ENCODE peak calls at places on chromosome 17, in seven cellular contexts. A, O, V, M, X, C and N are unnamed samples.
A peak's percentile ranks its signal among the peaks of the same experiment; 100 is the strongest.

GRCh38 chr17:64009571-64010402 is 10.6 kb downstream of the ICAM2 start:
- DNase-seq in A (peak; percentile 85), O (no peak), V (no peak), M (peak; percentile 55), X (no peak), C (peak; percentile 55), N (no peak)

GRCh38 chr17:69175812-69176517 is 34.3 kb upstream of the ABCA6 start:
- DNase-seq in A (peak; percentile 95), O (no peak), V (peak; percentile 14), M (peak; percentile 87), X (no peak), C (peak; percentile 73), N (peak; percentile 79)

GRCh38 chr17:58335779-58336455 is 7.3 kb upstream of the TSPOAP1 start:
- DNase-seq in A (peak; percentile 41), O (no peak), V (no peak), M (no peak), X (peak; percentile 43), C (no peak), N (no peak)

GRCh38 chr17:59914274-59914854 is 21.4 kb downstream of the RPS6KB1 start:
- DNase-seq in A (peak; percentile 70), O (no peak), V (no peak), M (peak; percentile 66), X (peak; percentile 25), C (no peak), N (peak; percentile 37)

GRCh38 chr17:79043931-79044320 is 20.0 kb downstream of the C1QTNF1 start:
- DNase-seq in A (no peak), O (peak; percentile 62), V (no peak), M (no peak), X (no peak), C (no peak), N (no peak)

GRCh38 chr17:51580869-51581268 is 320.5 kb downstream of the UTP18 start:
- DNase-seq in A (no peak), O (no peak), V (no peak), M (no peak), X (no peak), C (no peak), N (no peak)

GRCh38 chr17:35588196-35588920 is 1.2 kb downstream of the AP2B1 start:
- DNase-seq in A (peak; percentile 93), O (no peak), V (no peak), M (peak; percentile 56), X (no peak), C (peak; percentile 54), N (peak; percentile 74)

GRCh38 chr17:83125515-83126274 is 46.3 kb downstream of the METRNL start:
- DNase-seq in A (no peak), O (peak; percentile 82), V (no peak), M (peak; percentile 29), X (no peak), C (no peak), N (no peak)

GRCh38 chr17:50272711-50273653 is 1.3 kb upstream of the TMEM92 start:
- DNase-seq in A (peak; percentile 63), O (peak; percentile 81), V (no peak), M (peak; percentile 67), X (peak; percentile 75), C (no peak), N (peak; percentile 61)

GRCh38 chr17:6510321-6511023 is 45.9 kb downstream of the PITPNM3 start:
- DNase-seq in A (no peak), O (peak; percentile 52), V (no peak), M (no peak), X (no peak), C (no peak), N (peak; percentile 6)

GRCh38 chr17:69712801-69713311 is 298.4 kb downstream of the MAP2K6 start:
- DNase-seq in A (no peak), O (no peak), V (no peak), M (no peak), X (no peak), C (no peak), N (no peak)

GRCh38 chr17:21573961-21574610 is 118.2 kb upstream of the KCNJ18 start:
- DNase-seq in A (no peak), O (peak; percentile 81), V (peak; percentile 33), M (peak; percentile 81), X (peak; percentile 79), C (peak; percentile 48), N (peak; percentile 50)

GRCh38 chr17:48625502-48626201 is 506 bp downstream of the HOXB9 start:
- DNase-seq in A (peak; percentile 77), O (no peak), V (no peak), M (no peak), X (no peak), C (no peak), N (no peak)

GRCh38 chr17:82775033-82775823 is 23.4 kb downstream of the TBCD start:
- DNase-seq in A (peak; percentile 65), O (no peak), V (no peak), M (peak; percentile 43), X (peak; percentile 80), C (no peak), N (peak; percentile 22)

GRCh38 chr17:1999557-2000251 is 25.4 kb downstream of the RTN4RL1 start:
- DNase-seq in A (peak; percentile 19), O (peak; percentile 78), V (no peak), M (no peak), X (peak; percentile 41), C (no peak), N (no peak)

GRCh38 chr17:70276931-70277330 is 107.6 kb downstream of the KCNJ2 start:
- DNase-seq in A (peak; percentile 57), O (no peak), V (no peak), M (peak; percentile 36), X (no peak), C (peak; percentile 4), N (peak; percentile 46)

GRCh38 chr17:61409301-61410099 is 9.9 kb downstream of the TBX2 start:
- DNase-seq in A (peak; percentile 84), O (peak; percentile 80), V (no peak), M (peak; percentile 72), X (peak; percentile 84), C (peak; percentile 75), N (no peak)

GRCh38 chr17:35291802-35292201 is 48.9 kb downstream of the SLFN5 start:
- DNase-seq in A (peak; percentile 16), O (no peak), V (peak; percentile 33), M (peak; percentile 88), X (no peak), C (peak; percentile 39), N (peak; percentile 16)

GRCh38 chr17:51913491-51913890 is 245.0 kb downstream of the CA10 start:
- DNase-seq in A (no peak), O (no peak), V (no peak), M (no peak), X (no peak), C (no peak), N (no peak)

GRCh38 chr17:35051183-35051578 is 12.3 kb downstream of the RFFL start:
- DNase-seq in A (no peak), O (no peak), V (no peak), M (peak; percentile 7), X (no peak), C (no peak), N (no peak)

GRCh38 chr17:35293151-35293837 is 50.4 kb downstream of the SLFN5 start:
- DNase-seq in A (no peak), O (no peak), V (no peak), M (peak; percentile 49), X (no peak), C (no peak), N (no peak)

GRCh38 chr17:71975331-71975801 is 145.5 kb upstream of the SOX9 start:
- DNase-seq in A (peak; percentile 73), O (peak; percentile 86), V (peak; percentile 19), M (peak; percentile 46), X (no peak), C (peak; percentile 48), N (peak; percentile 63)

GRCh38 chr17:77610518-77610893 is 348.0 kb upstream of the TNRC6C start:
- DNase-seq in A (no peak), O (no peak), V (no peak), M (no peak), X (no peak), C (no peak), N (no peak)
- H3K4me3 ChIP-seq in A (no peak overlapping the region), O (peak overlapping the region; percentile 13), V (no peak overlapping the region), M (no peak overlapping the region), X (no peak overlapping the region), C (no peak overlapping the region), N (no peak overlapping the region)

DNA sequence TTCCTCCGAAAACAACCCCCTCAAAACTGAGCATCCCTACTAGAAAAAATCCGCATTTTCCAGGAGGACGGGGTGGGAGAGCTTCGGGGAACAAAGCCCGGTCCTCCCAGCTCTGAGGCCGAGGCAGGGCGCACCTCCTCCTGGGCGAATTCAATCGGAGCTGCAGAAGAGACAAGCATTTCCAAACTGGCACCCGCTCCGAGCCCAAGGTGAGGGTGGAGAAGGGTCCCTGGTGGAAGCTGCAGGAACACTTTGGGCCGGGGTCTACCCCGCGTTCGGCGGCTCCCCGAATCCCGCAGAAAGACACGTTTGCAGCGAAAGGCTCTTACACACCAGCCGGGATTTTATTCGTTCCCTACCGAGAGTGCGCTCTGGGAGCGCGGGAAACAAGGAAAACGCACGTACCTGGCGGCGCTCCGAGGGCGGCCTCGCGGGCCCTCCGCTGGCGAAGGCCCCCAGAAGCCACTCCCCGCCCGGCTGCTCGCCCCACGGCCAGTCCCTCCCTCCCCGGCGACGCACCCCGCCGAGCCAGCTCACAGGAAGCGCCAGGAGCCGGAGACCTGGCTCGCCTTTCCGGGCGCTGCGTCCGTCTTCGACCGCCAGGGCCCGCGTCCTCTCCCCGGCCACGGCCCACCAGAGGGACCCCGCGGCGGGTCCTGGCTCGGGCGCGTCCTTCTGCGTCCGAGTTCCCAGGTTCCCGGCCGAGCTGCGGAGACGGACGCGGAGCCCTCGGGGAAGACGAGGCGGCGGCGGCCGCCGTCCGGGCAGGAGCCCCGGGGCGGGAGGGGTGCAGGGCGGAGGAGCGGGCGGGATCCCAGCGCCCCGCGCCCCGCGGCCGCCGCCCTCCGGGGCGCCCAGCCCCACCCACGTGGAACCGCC is 49.8 kb upstream of the BAHCC1 start:
- DNase-seq in A (peak; percentile 87), O (peak; percentile 94), V (no peak), M (peak; percentile 87), X (peak; percentile 88), C (peak; percentile 93), N (peak; percentile 93)
- TF ChIP-seq CTCF in A (peak; percentile 7), O (peak; percentile 63), V (peak; percentile 32), M (no peak), X (no peak), C (peak; percentile 10), N (peak; percentile 40)

GRCh38 chr17:46140645-46141197 is 52.5 kb downstream of the KANSL1 start:
- DNase-seq in A (no peak), O (no peak), V (no peak), M (no peak), X (no peak), C (no peak), N (no peak)
- H3K4me3 ChIP-seq in A (no peak overlapping the region), O (no peak overlapping the region), V (no peak overlapping the region), M (no peak overlapping the region), X (no peak overlapping the region), C (no peak overlapping the region), N (no peak overlapping the region)

DNA sequence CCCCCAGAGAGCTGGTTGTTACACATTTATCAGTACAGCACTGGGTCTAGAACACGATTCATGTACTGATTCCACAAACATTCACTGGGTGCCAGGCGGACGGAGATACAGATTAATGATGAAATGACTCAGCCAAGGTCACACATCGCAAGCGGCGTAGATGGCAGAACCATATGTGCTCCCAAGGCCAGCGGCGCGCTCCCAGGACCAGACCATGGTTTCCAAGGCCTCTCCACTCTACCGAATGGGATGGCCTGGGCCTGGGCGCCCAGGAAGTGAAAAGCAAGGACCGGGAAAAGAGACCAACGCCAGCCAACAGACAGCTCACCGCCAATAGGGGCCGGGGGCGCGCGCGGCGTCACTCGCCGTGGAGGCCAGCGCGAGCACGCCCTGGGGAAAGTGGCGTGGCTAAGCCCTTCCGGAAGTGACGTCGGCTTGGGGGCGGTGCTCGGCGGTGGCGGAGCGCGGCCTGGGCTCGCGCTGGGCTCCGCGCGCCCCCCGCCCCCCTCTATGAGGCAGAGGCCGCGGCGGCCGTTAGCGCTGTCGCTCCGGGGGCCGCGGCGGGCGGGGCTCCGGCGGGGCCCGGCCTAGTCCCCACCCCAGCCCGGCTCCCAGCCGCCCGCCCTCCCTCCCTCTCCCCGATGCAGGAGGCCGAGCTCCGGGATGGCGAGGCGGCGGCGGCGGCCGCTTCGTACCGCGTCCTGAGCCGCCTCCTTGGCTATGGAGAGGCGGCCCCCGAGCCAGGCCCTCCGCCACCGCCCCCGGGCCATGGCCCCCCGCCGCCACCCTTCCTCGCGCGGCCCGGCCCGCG is at the start of gene SOCS7:
- DNase-seq in A (peak; percentile 81), O (peak; percentile 94), V (peak; percentile 41), M (peak; percentile 89), X (peak; percentile 97), C (peak; percentile 90), N (peak; percentile 91)
- TF ChIP-seq CTCF in A (no peak), O (no peak), V (no peak), M (no peak), X (no peak), C (no peak), N (no peak)